ENCODE peak calls at places on chromosome 5, in six cellular contexts. Q, B, W, L, S and T are unnamed samples.
A peak's percentile ranks its signal among the peaks of the same experiment; 100 is the strongest.

GRCh38 chr5:45639038-45639437 is 57.1 kb downstream of the HCN1 start:
- DNase-seq in Q (no peak), B (no peak), W (peak; percentile 35), L (no peak), S (no peak), T (peak; percentile 1)

GRCh38 chr5:79499640-79500273 is 14.2 kb downstream of the HOMER1 start:
- DNase-seq in Q (no peak), B (no peak), W (no peak), L (no peak), S (no peak), T (no peak)

GRCh38 chr5:169083394-169084018 is 217.4 kb downstream of the SLIT3 start:
- DNase-seq in Q (no peak), B (no peak), W (no peak), L (no peak), S (no peak), T (no peak)

GRCh38 chr5:124951676-124952075 is 205.2 kb upstream of the ZNF608 start:
- DNase-seq in Q (no peak), B (no peak), W (no peak), L (no peak), S (no peak), T (no peak)

GRCh38 chr5:168308976-168309598 is 17.6 kb downstream of the WWC1 start:
- DNase-seq in Q (no peak), B (no peak), W (no peak), L (no peak), S (no peak), T (no peak)

GRCh38 chr5:109354761-109355160 is 55.0 kb downstream of the PJA2 start:
- DNase-seq in Q (no peak), B (no peak), W (peak; percentile 11), L (peak; percentile 5), S (no peak), T (no peak)

GRCh38 chr5:98786178-98786853 is 12.9 kb downstream of the RGMB start:
- DNase-seq in Q (no peak), B (no peak), W (no peak), L (no peak), S (no peak), T (no peak)

GRCh38 chr5:136809382-136809781 is 444.0 kb upstream of the TRPC7 start:
- DNase-seq in Q (no peak), B (no peak), W (no peak), L (no peak), S (no peak), T (no peak)

GRCh38 chr5:145360936-145361335 is 474.2 kb downstream of the PRELID2 start:
- DNase-seq in Q (no peak), B (peak; percentile 19), W (no peak), L (no peak), S (no peak), T (no peak)

GRCh38 chr5:144237851-144238250 is 67.2 kb downstream of the KCTD16 start:
- DNase-seq in Q (no peak), B (no peak), W (no peak), L (no peak), S (no peak), T (no peak)

GRCh38 chr5:57172466-57172961 is 1.3 kb upstream of the GPBP1 start:
- DNase-seq in Q (no peak), B (peak; percentile 23), W (no peak), L (no peak), S (no peak), T (peak; percentile 33)

GRCh38 chr5:139692605-139693340 is 44.6 kb downstream of the CXXC5 start:
- DNase-seq in Q (no peak), B (no peak), W (no peak), L (no peak), S (no peak), T (no peak)

GRCh38 chr5:134138416-134139376 is 24.2 kb downstream of the TCF7 start:
- DNase-seq in Q (no peak), B (no peak), W (no peak), L (peak; percentile 72), S (no peak), T (no peak)

GRCh38 chr5:923473-923873 is 30.8 kb downstream of the TRIP13 start:
- DNase-seq in Q (peak; percentile 79), B (no peak), W (peak; percentile 92), L (peak; percentile 80), S (no peak), T (peak; percentile 66)

GRCh38 chr5:28580616-28581015 is 1542.2 kb upstream of the CDH9 start:
- DNase-seq in Q (no peak), B (peak; percentile 82), W (no peak), L (no peak), S (no peak), T (no peak)

GRCh38 chr5:99020698-99021048 is 91.9 kb upstream of the CHD1 start:
- DNase-seq in Q (no peak), B (no peak), W (no peak), L (no peak), S (no peak), T (no peak)

GRCh38 chr5:157761690-157762611 is 18.4 kb downstream of the LSM11 start:
- DNase-seq in Q (peak; percentile 28), B (no peak), W (peak; percentile 79), L (no peak), S (no peak), T (peak; percentile 68)

GRCh38 chr5:106303911-106304310 is 1366.8 kb downstream of the EFNA5 start:
- DNase-seq in Q (no peak), B (no peak), W (no peak), L (no peak), S (no peak), T (no peak)

GRCh38 chr5:159003045-159004030 is 96.4 kb downstream of the EBF1 start:
- DNase-seq in Q (no peak), B (no peak), W (no peak), L (no peak), S (no peak), T (no peak)